ENCODE peak calls at places on chromosome 1, in seven cellular contexts. W is CD8-positive, alpha-beta T cell; E is right lobe of liver; O is HCT116; S is astrocyte; U is ovary; J is left ventricle myocardium inferior. D is an unnamed sample. For H3K36me3, the result is how much of the 10 kb centered on the place peaks cover.

GRCh38 chr1:36750706-36751105 is 268.0 kb upstream of the CSF3R start:
- DNase-seq in W (no peak), E (no peak), O (no peak), S (no peak), U (no peak), J (no peak), D (no peak)

GRCh38 chr1:40530735-40531380 is 579 bp upstream of the ZNF684 start:
- DNase-seq in W (no peak), E (no peak), O (no peak), S (no peak), U (no peak), J (no peak), D (no peak)

GRCh38 chr1:12593621-12594066 is 24.4 kb downstream of the DHRS3 start:
- DNase-seq in W (no peak), E (peak), O (no peak), S (no peak), U (peak), J (peak), D (no peak)

GRCh38 chr1:93219443-93219842 is 38.9 kb downstream of the CCDC18 start:
- DNase-seq in W (no peak), E (no peak), O (no peak), S (peak), U (no peak), J (no peak), D (no peak)

GRCh38 chr1:204647114-204647804 is 38.3 kb downstream of the LRRN2 start:
- DNase-seq in W (no peak), E (no peak), O (peak), S (peak), U (no peak), J (no peak), D (no peak)

GRCh38 chr1:210231846-210232523 is 611 bp upstream of the SERTAD4 start:
- DNase-seq in W (no peak), E (no peak), O (no peak), S (peak), U (peak), J (peak), D (no peak)

GRCh38 chr1:107934573-107934972 is 30.4 kb downstream of the VAV3 start:
- DNase-seq in W (no peak), E (no peak), O (no peak), S (no peak), U (no peak), J (no peak), D (no peak)

GRCh38 chr1:236534164-236534651 is 10.4 kb downstream of the LGALS8 start:
- DNase-seq in W (no peak), E (no peak), O (no peak), S (peak), U (no peak), J (no peak), D (no peak)

GRCh38 chr1:77889240-77889637 is 815 bp downstream of the NEXN start:
- DNase-seq in W (no peak), E (no peak), O (no peak), S (peak), U (no peak), J (no peak), D (no peak)

GRCh38 chr1:15430787-15431570 is 7.3 kb upstream of the CTRC start:
- DNase-seq in W (peak), E (peak), O (no peak), S (no peak), U (peak), J (peak), D (peak)

GRCh38 chr1:66405046-66405445 is 128.9 kb upstream of the SGIP1 start:
- DNase-seq in W (no peak), E (no peak), O (no peak), S (no peak), U (no peak), J (no peak), D (no peak)

GRCh38 chr1:226975259-226975908 is 35.3 kb downstream of the COQ8A start:
- DNase-seq in W (no peak), E (no peak), O (no peak), S (no peak), U (peak), J (peak), D (no peak)

GRCh38 chr1:204408074-204408507 is 3.5 kb downstream of the PPP1R15B start:
- DNase-seq in W (no peak), E (peak), O (no peak), S (peak), U (peak), J (peak), D (peak)

GRCh38 chr1:181033128-181033798 is 520 bp upstream of the MR1 start:
- DNase-seq in W (no peak), E (no peak), O (peak), S (no peak), U (no peak), J (no peak), D (peak)

GRCh38 chr1:244731651-244732050 is 78.7 kb downstream of the DESI2 start:
- DNase-seq in W (no peak), E (no peak), O (no peak), S (no peak), U (no peak), J (no peak), D (no peak)

GRCh38 chr1:167492509-167492910 is 25.8 kb downstream of the CD247 start:
- DNase-seq in W (no peak), E (no peak), O (no peak), S (no peak), U (no peak), J (no peak), D (no peak)

GRCh38 chr1:64979358-64979757 is 13.0 kb upstream of the JAK1 start:
- DNase-seq in W (no peak), E (no peak), O (no peak), S (no peak), U (no peak), J (no peak), D (no peak)

DNA sequence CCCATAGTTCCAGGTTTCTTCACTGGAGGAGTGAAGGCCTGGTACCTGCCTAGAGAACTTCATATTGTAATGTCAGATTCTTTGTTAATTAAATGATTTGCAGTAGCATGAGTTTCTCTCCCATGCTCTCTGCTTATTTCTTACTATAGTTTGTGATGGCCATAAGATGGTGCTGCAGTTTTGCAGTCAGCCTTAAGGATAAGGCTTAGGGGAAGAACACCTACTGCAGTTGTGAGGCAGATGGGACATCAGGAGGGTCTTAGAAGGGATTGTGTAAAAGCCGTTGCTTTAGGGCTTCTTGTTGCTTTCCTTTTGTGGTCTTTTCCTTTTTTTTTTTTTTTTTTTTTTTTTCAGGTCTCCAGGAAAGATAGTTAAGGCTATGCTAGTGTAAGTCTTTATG is 61.8 kb downstream of the MACF1 start:
- DNase-seq in W (no peak), E (no peak), O (peak), S (no peak), U (no peak), J (no peak), D (no peak)
- TF ChIP-seq CTCF in W (no peak), E (no peak), O (peak), S (no peak), U (no peak), J (no peak), D (no peak)

GRCh38 chr1:9426291-9426711 is 113.0 kb upstream of the SLC25A33 start:
- DNase-seq in W (peak), E (no peak), O (no peak), S (no peak), U (no peak), J (no peak), D (no peak)
- H3K27ac ChIP-seq in W (peak), E (no peak), O (no peak), S (no peak), U (no peak), J (no peak), D (no peak)

DNA sequence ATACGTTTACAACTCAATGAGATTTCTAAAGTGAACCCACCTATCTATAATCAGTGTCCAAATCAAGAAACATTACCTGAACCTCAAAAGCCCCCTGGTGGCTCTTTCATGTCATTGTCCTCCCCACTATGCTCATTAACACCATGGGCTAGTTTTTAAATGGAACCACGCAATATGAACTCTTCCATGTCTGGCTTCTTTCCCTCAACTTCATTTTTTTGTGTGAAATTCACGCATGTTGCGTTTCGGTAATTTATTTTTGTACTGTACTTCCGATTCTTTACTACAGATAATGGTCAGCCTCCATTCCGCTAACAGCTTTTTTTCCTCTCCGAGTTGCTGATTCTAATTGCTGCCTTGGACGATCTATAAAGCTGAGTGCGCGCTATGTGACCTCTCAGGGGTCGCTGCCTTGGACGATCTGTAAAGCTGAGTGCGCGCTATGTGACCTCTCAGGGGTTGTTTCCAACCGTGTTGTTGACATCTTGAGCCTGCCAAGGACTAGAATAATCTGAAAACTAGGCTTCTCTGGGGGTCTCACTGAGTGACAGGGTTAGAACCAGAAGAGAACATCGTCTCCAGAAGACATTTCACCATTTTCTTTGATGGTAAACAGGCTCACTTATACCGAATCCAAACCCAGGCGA is 1.1 kb upstream of the CACYBP start:
- DNase-seq in W (peak), E (no peak), O (peak), S (peak), U (peak), J (no peak), D (no peak)
- H3K36me3 ChIP-seq in W (under half), E (under half), O (under half), S (under half), U (under half), J (under half), D (under half)

DNA sequence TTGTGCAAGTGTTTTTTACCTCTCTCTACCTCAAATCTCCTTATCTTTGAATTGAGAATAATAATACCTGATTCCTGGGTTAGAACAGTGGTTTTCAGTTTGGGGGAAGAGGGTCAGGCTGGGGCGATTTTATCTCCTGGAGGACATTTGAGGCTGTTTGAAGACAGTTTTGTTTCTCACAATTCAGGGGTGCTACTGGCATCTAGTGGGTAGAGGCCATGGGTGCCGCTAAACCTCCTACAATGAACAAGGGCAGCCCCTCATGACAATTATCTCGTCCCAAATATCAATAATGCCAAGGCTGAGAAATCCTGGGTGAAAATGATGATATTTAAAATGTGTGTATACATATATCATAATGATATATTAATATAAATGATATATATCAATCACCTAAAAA is 139.1 kb upstream of the USH2A start:
- DNase-seq in W (no peak), E (no peak), O (no peak), S (no peak), U (no peak), J (no peak), D (no peak)
- TF ChIP-seq CTCF in W (no peak), E (peak), O (no peak), S (no peak), U (no peak), J (no peak), D (no peak)

DNA sequence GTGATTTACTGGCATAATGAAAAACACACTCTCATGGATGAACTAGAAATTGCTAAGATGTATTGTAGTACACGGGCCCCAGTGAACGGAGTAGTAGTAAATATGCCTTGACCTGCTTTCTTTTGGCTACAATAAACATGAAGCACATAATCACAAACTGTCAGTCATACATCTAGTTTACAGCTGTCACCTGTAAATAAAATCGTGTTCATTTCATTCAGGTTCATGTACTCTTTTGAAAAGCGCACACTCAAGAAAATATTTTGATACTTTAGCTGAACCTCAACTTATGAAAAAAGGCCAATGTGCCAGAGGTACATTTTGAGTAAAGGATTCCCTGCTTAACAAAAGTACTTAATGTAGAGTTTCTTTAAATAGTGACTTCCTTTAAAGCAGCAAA is 37.6 kb upstream of the SLC30A10 start:
- DNase-seq in W (no peak), E (no peak), O (no peak), S (no peak), U (no peak), J (no peak), D (no peak)
- H3K27ac ChIP-seq in W (no peak), E (no peak), O (no peak), S (no peak), U (no peak), J (no peak), D (no peak)

GRCh38 chr1:3978928-3979325 is 78.9 kb upstream of the C1orf174 start:
- DNase-seq in W (no peak), E (no peak), O (no peak), S (no peak), U (no peak), J (no peak), D (no peak)
- H3K36me3 ChIP-seq in W (under half), E (under half), O (under half), S (under half), U (under half), J (under half), D (under half)

GRCh38 chr1:31222176-31222575 is 17.5 kb downstream of the NKAIN1 start:
- DNase-seq in W (no peak), E (no peak), O (no peak), S (no peak), U (no peak), J (no peak), D (no peak)

GRCh38 chr1:31221072-31221471 is 18.6 kb downstream of the NKAIN1 start:
- DNase-seq in W (no peak), E (no peak), O (no peak), S (no peak), U (no peak), J (no peak), D (no peak)

GRCh38 chr1:31218705-31219104 is 21.0 kb downstream of the NKAIN1 start:
- DNase-seq in W (no peak), E (no peak), O (no peak), S (no peak), U (no peak), J (no peak), D (no peak)

GRCh38 chr1:31216016-31216415 is 23.7 kb downstream of the NKAIN1 start:
- DNase-seq in W (no peak), E (no peak), O (no peak), S (peak), U (peak), J (peak), D (no peak)

DNA sequence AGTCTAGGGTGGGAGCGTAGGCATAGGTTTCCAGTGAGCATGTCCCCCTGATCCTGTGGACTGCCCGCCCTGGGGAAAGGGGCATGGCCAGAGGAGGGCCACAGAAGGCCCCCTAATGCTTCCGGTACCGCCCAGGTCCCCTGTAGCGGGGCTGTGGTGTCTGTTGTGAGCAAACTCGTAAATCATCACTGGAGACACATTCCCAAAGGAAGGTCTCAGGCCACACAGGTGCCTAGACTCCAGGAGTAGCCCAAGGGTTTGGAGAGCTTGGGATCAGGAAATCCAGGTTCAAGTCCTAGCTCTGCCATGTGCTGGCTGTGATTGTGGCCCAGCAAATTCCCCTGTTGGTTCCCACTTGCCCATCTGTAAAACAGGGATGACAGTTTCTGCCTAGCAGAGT is 20.2 kb downstream of the NKAIN1 start:
- DNase-seq in W (no peak), E (no peak), O (no peak), S (no peak), U (no peak), J (no peak), D (no peak)
- TF ChIP-seq CTCF in W (no peak), E (no peak), O (no peak), S (no peak), U (no peak), J (no peak), D (no peak)